ENCODE peak calls at places on chromosome 19, in eight cellular contexts. One of them, this sample, is unnamed.

GRCh38 chr19:13262450-13262849 is 112.2 kb downstream of the IER2 start:
- DNase-seq in neural progenitor cell: peak; percentile 22
- DNase-seq in HepG2: peak; percentile 38
- DNase-seq in GM23338: peak; percentile 59
- DNase-seq in H9: no peak
- DNase-seq in fibroblast of lung: peak; percentile 72
- DNase-seq in Karpas-422: peak; percentile 85
- DNase-seq in SK-N-SH: peak; percentile 66
- DNase-seq in this sample: no peak

GRCh38 chr19:13150919-13151604 is 851 bp downstream of the IER2 start:
- DNase-seq in neural progenitor cell: peak; percentile 54
- DNase-seq in HepG2: no peak
- DNase-seq in GM23338: no peak
- DNase-seq in H9: no peak
- DNase-seq in fibroblast of lung: no peak
- DNase-seq in Karpas-422: peak; percentile 60
- DNase-seq in SK-N-SH: no peak
- DNase-seq in this sample: no peak

GRCh38 chr19:33261511-33262192 is 36.0 kb upstream of the SLC7A10 start:
- DNase-seq in neural progenitor cell: no peak
- DNase-seq in HepG2: no peak
- DNase-seq in GM23338: no peak
- DNase-seq in H9: no peak
- DNase-seq in fibroblast of lung: no peak
- DNase-seq in Karpas-422: no peak
- DNase-seq in SK-N-SH: peak; percentile 68
- DNase-seq in this sample: no peak

GRCh38 chr19:51010066-51010795 is 8.8 kb upstream of the KLK8 start:
- DNase-seq in neural progenitor cell: no peak
- DNase-seq in HepG2: no peak
- DNase-seq in GM23338: no peak
- DNase-seq in H9: no peak
- DNase-seq in fibroblast of lung: no peak
- DNase-seq in Karpas-422: no peak
- DNase-seq in SK-N-SH: no peak
- DNase-seq in this sample: peak; percentile 60

GRCh38 chr19:57566396-57567256 is 7.0 kb upstream of the ZNF550 start:
- DNase-seq in neural progenitor cell: peak; percentile 40
- DNase-seq in HepG2: no peak
- DNase-seq in GM23338: peak; percentile 60
- DNase-seq in H9: no peak
- DNase-seq in fibroblast of lung: peak; percentile 54
- DNase-seq in Karpas-422: peak; percentile 66
- DNase-seq in SK-N-SH: no peak
- DNase-seq in this sample: no peak

GRCh38 chr19:17999685-18000479 is 8.1 kb upstream of the ARRDC2 start:
- DNase-seq in neural progenitor cell: no peak
- DNase-seq in HepG2: no peak
- DNase-seq in GM23338: no peak
- DNase-seq in H9: no peak
- DNase-seq in fibroblast of lung: no peak
- DNase-seq in Karpas-422: no peak
- DNase-seq in SK-N-SH: no peak
- DNase-seq in this sample: no peak

GRCh38 chr19:32268381-32268780 is 77.0 kb upstream of the ZNF507 start:
- DNase-seq in neural progenitor cell: no peak
- DNase-seq in HepG2: no peak
- DNase-seq in GM23338: no peak
- DNase-seq in H9: no peak
- DNase-seq in fibroblast of lung: no peak
- DNase-seq in Karpas-422: no peak
- DNase-seq in SK-N-SH: no peak
- DNase-seq in this sample: no peak

GRCh38 chr19:36939153-36939552 is 23.0 kb downstream of the ZNF568 start:
- DNase-seq in neural progenitor cell: no peak
- DNase-seq in HepG2: no peak
- DNase-seq in GM23338: peak; percentile 52
- DNase-seq in H9: no peak
- DNase-seq in fibroblast of lung: no peak
- DNase-seq in Karpas-422: peak; percentile 56
- DNase-seq in SK-N-SH: peak; percentile 17
- DNase-seq in this sample: no peak

GRCh38 chr19:39428309-39429112 is 7.2 kb downstream of the RPS16 start:
- DNase-seq in neural progenitor cell: peak; percentile 91
- DNase-seq in HepG2: peak; percentile 66
- DNase-seq in GM23338: peak; percentile 98
- DNase-seq in H9: peak; percentile 93
- DNase-seq in fibroblast of lung: peak; percentile 95
- DNase-seq in Karpas-422: peak; percentile 53
- DNase-seq in SK-N-SH: no peak
- DNase-seq in this sample: peak; percentile 28

GRCh38 chr19:5501907-5502306 is 46.7 kb downstream of the ZNRF4 start:
- DNase-seq in neural progenitor cell: no peak
- DNase-seq in HepG2: no peak
- DNase-seq in GM23338: no peak
- DNase-seq in H9: no peak
- DNase-seq in fibroblast of lung: no peak
- DNase-seq in Karpas-422: no peak
- DNase-seq in SK-N-SH: no peak
- DNase-seq in this sample: no peak

GRCh38 chr19:7288977-7289376 is 5.2 kb downstream of the INSR start:
- DNase-seq in neural progenitor cell: no peak
- DNase-seq in HepG2: no peak
- DNase-seq in GM23338: no peak
- DNase-seq in H9: no peak
- DNase-seq in fibroblast of lung: no peak
- DNase-seq in Karpas-422: no peak
- DNase-seq in SK-N-SH: peak; percentile 65
- DNase-seq in this sample: no peak

GRCh38 chr19:8081569-8082550 is 29.3 kb downstream of the CCL25 start:
- DNase-seq in neural progenitor cell: no peak
- DNase-seq in HepG2: no peak
- DNase-seq in GM23338: peak; percentile 49
- DNase-seq in H9: no peak
- DNase-seq in fibroblast of lung: peak; percentile 22
- DNase-seq in Karpas-422: no peak
- DNase-seq in SK-N-SH: no peak
- DNase-seq in this sample: no peak

GRCh38 chr19:29590278-29590677 is 15.8 kb upstream of the POP4 start:
- DNase-seq in neural progenitor cell: peak; percentile 32
- DNase-seq in HepG2: no peak
- DNase-seq in GM23338: peak; percentile 37
- DNase-seq in H9: no peak
- DNase-seq in fibroblast of lung: no peak
- DNase-seq in Karpas-422: no peak
- DNase-seq in SK-N-SH: no peak
- DNase-seq in this sample: no peak

DNA sequence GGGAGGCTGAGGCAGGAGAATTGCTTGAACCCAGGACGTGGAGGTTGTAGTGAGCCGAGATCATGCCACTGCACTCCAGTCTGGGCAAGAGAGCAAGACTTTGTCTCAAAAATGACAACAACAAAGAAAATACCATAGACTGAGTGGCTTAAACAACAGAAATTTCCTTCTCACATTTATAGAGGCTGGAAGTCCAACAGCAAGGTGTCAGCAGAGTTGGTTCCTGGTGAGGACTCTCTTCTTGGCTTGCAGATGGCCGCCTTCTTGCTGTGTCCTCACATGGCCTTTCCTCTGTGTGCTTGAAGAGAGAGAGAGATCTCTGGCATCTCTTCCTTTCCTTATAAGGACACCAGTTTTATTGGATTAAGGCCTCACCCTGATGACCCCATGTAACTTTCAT is 56.1 kb upstream of the ADGRE5 start:
- DNase-seq in neural progenitor cell: no peak
- DNase-seq in HepG2: no peak
- DNase-seq in GM23338: no peak
- DNase-seq in H9: no peak
- DNase-seq in fibroblast of lung: no peak
- DNase-seq in Karpas-422: no peak
- DNase-seq in SK-N-SH: no peak
- DNase-seq in this sample: no peak
- H4K20me1 ChIP-seq in neural progenitor cell: no peaks in the 10 kb centered on the region
- H4K20me1 ChIP-seq in HepG2: no peaks in the 10 kb centered on the region
- H4K20me1 ChIP-seq in GM23338: no peaks in the 10 kb centered on the region
- H4K20me1 ChIP-seq in H9: no peaks in the 10 kb centered on the region
- H4K20me1 ChIP-seq in fibroblast of lung: no peaks in the 10 kb centered on the region
- H4K20me1 ChIP-seq in Karpas-422: no peaks in the 10 kb centered on the region
- H4K20me1 ChIP-seq in SK-N-SH: no peaks in the 10 kb centered on the region
- H4K20me1 ChIP-seq in this sample: no peaks in the 10 kb centered on the region

GRCh38 chr19:15404780-15405211 is 14.0 kb downstream of the AKAP8L start:
- DNase-seq in neural progenitor cell: no peak
- DNase-seq in HepG2: no peak
- DNase-seq in GM23338: no peak
- DNase-seq in H9: no peak
- DNase-seq in fibroblast of lung: no peak
- DNase-seq in Karpas-422: no peak
- DNase-seq in SK-N-SH: no peak
- DNase-seq in this sample: no peak

GRCh38 chr19:15404097-15404779 is 14.6 kb downstream of the AKAP8L start:
- DNase-seq in neural progenitor cell: no peak
- DNase-seq in HepG2: no peak
- DNase-seq in GM23338: no peak
- DNase-seq in H9: no peak
- DNase-seq in fibroblast of lung: no peak
- DNase-seq in Karpas-422: no peak
- DNase-seq in SK-N-SH: no peak
- DNase-seq in this sample: no peak

GRCh38 chr19:15402411-15403150 is 16.2 kb downstream of the AKAP8L start:
- DNase-seq in neural progenitor cell: no peak
- DNase-seq in HepG2: no peak
- DNase-seq in GM23338: no peak
- DNase-seq in H9: no peak
- DNase-seq in fibroblast of lung: no peak
- DNase-seq in Karpas-422: no peak
- DNase-seq in SK-N-SH: no peak
- DNase-seq in this sample: no peak

GRCh38 chr19:15401397-15401710 is 17.4 kb downstream of the AKAP8L start:
- DNase-seq in neural progenitor cell: no peak
- DNase-seq in HepG2: no peak
- DNase-seq in GM23338: no peak
- DNase-seq in H9: no peak
- DNase-seq in fibroblast of lung: no peak
- DNase-seq in Karpas-422: no peak
- DNase-seq in SK-N-SH: no peak
- DNase-seq in this sample: no peak

DNA sequence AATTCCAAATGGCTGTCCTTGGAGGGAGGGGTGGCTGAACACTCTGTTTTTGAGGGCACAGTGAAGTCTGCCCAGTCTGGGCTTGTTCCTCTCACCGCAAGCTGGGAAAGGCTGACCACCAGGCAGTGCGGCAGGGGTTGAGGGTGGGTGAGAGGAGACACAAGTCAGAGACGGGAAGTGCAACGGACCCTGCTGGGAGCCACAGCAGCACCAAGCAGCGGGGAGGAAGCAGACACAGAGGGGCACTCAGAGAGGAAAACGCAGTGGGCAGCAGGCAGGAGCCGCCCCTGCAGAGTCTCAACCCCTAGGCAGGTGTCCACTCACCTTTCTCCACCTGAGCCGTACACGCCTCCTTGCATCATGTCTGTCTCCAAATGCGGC is 15.6 kb downstream of the AKAP8L start:
- DNase-seq in neural progenitor cell: no peak
- DNase-seq in HepG2: no peak
- DNase-seq in GM23338: no peak
- DNase-seq in H9: no peak
- DNase-seq in fibroblast of lung: no peak
- DNase-seq in Karpas-422: no peak
- DNase-seq in SK-N-SH: no peak
- DNase-seq in this sample: no peak
- H4K20me1 ChIP-seq in neural progenitor cell: peaks cover 83% of the 10 kb centered on the region
- H4K20me1 ChIP-seq in HepG2: peaks cover 18% of the 10 kb centered on the region
- H4K20me1 ChIP-seq in GM23338: peaks cover 43% of the 10 kb centered on the region
- H4K20me1 ChIP-seq in H9: peaks cover 2% of the 10 kb centered on the region
- H4K20me1 ChIP-seq in fibroblast of lung: no peaks in the 10 kb centered on the region
- H4K20me1 ChIP-seq in Karpas-422: peaks cover 44% of the 10 kb centered on the region
- H4K20me1 ChIP-seq in SK-N-SH: peaks cover 72% of the 10 kb centered on the region
- H4K20me1 ChIP-seq in this sample: peaks cover 80% of the 10 kb centered on the region

DNA sequence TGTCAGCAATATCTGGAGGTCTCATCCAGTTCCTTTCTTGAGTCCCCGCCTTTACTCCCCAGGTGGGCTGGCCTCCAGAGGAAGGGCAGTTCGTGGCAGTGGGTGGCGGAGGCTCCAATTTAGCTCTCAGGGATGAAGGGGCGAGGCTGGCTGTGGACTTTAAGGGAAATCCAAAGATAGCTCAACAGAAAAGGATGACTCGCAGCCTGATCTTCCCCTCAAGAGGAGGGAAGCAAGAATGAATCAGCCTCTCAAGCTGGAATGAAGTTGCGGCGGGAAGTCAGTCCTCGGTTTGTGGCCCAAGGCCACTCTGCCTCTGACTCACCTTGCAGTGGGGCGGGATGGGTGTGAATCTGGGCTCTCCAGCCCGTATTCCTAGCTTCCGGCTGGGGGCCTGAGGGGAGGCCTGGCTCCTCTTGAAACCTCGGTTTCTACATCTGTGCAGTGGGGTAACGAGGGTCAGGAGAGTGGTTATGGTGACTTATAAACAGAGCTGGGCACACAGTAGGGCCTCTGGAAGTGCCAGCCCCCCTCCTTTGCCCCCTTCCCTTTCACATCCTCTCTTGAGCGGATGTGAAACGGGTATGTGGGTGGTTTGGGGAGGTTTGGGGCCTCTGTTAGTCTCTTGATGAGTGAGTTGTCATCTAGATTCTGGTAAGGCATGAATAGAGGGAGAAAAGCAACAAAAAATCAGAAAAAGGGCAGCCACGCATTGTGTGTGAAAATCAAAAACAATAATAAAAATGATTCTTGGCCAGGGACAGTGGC is 10.5 kb upstream of the SMG9 start:
- DNase-seq in neural progenitor cell: no peak
- DNase-seq in HepG2: peak; percentile 30
- DNase-seq in GM23338: no peak
- DNase-seq in H9: peak; percentile 60
- DNase-seq in fibroblast of lung: peak; percentile 87
- DNase-seq in Karpas-422: no peak
- DNase-seq in SK-N-SH: no peak
- DNase-seq in this sample: peak; percentile 90
- H4K20me1 ChIP-seq in neural progenitor cell: no peaks in the 10 kb centered on the region
- H4K20me1 ChIP-seq in HepG2: no peaks in the 10 kb centered on the region
- H4K20me1 ChIP-seq in GM23338: no peaks in the 10 kb centered on the region
- H4K20me1 ChIP-seq in H9: no peaks in the 10 kb centered on the region
- H4K20me1 ChIP-seq in fibroblast of lung: no peaks in the 10 kb centered on the region
- H4K20me1 ChIP-seq in Karpas-422: no peaks in the 10 kb centered on the region
- H4K20me1 ChIP-seq in SK-N-SH: no peaks in the 10 kb centered on the region
- H4K20me1 ChIP-seq in this sample: no peaks in the 10 kb centered on the region

DNA sequence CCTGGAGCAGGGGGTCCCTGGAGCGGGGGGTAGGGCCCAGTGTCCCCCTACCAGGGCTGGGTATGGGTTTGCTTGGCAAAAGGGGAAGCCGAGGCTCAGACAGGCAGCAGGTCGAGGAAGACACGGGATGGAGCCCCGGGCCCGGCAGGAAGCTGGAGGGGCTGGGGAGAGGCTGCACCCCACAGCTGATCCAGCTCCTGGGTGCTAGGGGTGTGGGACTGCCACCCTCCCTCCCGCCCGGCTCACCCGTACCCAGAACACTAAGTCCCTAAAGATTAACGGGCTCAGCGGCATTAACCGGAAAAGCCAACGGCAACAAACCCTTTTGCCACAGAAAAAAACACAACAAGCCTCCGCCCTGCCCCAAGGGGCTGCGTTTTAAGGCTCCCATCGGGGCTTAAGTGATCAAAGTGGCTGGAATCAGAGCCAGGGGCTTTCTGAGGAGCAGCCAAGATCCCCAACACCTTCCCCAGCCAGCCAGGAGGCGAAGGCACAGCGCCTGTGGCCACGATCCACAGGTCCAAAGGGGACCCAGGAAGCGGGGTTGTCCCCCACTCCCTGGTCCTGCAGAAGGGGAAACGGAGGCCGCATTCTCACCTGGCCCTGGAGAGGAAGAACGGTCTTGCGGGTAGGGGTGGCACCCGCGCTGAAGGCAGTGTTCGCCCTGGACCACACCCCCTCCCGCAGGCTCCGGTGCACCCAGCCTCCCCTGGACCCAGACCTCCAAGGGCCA is 5.3 kb downstream of the TCF3 start:
- DNase-seq in neural progenitor cell: no peak
- DNase-seq in HepG2: no peak
- DNase-seq in GM23338: no peak
- DNase-seq in H9: no peak
- DNase-seq in fibroblast of lung: no peak
- DNase-seq in Karpas-422: no peak
- DNase-seq in SK-N-SH: no peak
- DNase-seq in this sample: no peak
- H4K20me1 ChIP-seq in neural progenitor cell: peaks cover 90% of the 10 kb centered on the region
- H4K20me1 ChIP-seq in HepG2: no peaks in the 10 kb centered on the region
- H4K20me1 ChIP-seq in GM23338: peaks cover 11% of the 10 kb centered on the region
- H4K20me1 ChIP-seq in H9: no peaks in the 10 kb centered on the region
- H4K20me1 ChIP-seq in fibroblast of lung: no peaks in the 10 kb centered on the region
- H4K20me1 ChIP-seq in Karpas-422: no peaks in the 10 kb centered on the region
- H4K20me1 ChIP-seq in SK-N-SH: peaks cover 57% of the 10 kb centered on the region
- H4K20me1 ChIP-seq in this sample: no peaks in the 10 kb centered on the region